ENCODE peak calls at places on chromosomes 4 and X, in four cellular contexts. C is GM12892, S is GM12891, E is esophagus muscularis mucosa. A is an unnamed sample.

GRCh38 chr4:176538217-176538925 is 218.6 kb downstream of the SPCS3 start:
- DNase-seq in C (no peak), S (no peak), E (no peak), A (no peak)

GRCh38 chr4:2583517-2583916 is 47.1 kb downstream of the FAM193A start:
- DNase-seq in C (no peak), S (no peak), E (no peak), A (no peak)

GRCh38 chr4:172830295-172830764 is 338.3 kb upstream of the GALNT7 start:
- DNase-seq in C (no peak), S (no peak), E (no peak), A (no peak)

GRCh38 chr4:109411964-109412363 is 21.7 kb upstream of the SEC24B start:
- DNase-seq in C (no peak), S (no peak), E (no peak), A (no peak)

GRCh38 chr4:94410678-94411206 is 41.0 kb upstream of the PDLIM5 start:
- DNase-seq in C (no peak), S (no peak), E (no peak), A (no peak)

GRCh38 chrX:136525738-136526606 is 6.0 kb upstream of the VGLL1 start:
- DNase-seq in C (no peak), S (no peak), E (no peak), A (no peak)

GRCh38 chr4:184471872-184472539 is 2.3 kb downstream of the IRF2 start:
- DNase-seq in C (peak; percentile 23), S (no peak), E (no peak), A (no peak)

GRCh38 chr4:173057906-173058305 is 110.7 kb upstream of the GALNT7 start:
- DNase-seq in C (no peak), S (no peak), E (no peak), A (no peak)

GRCh38 chrX:103789004-103789403 is 12.4 kb downstream of the PLP1 start:
- DNase-seq in C (no peak), S (no peak), E (no peak), A (no peak)

GRCh38 chrX:115337735-115338134 is 48.2 kb downstream of the LUZP4 start:
- DNase-seq in C (no peak), S (no peak), E (no peak), A (no peak)

GRCh38 chrX:25646156-25646555 is 492.0 kb upstream of the MAGEB18 start:
- DNase-seq in C (no peak), S (no peak), E (no peak), A (no peak)

GRCh38 chr4:19944251-19944650 is 307.5 kb upstream of the SLIT2 start:
- DNase-seq in C (no peak), S (no peak), E (no peak), A (no peak)

GRCh38 chr4:158850800-158851644 is 82.2 kb downstream of the FNIP2 start:
- DNase-seq in C (no peak), S (no peak), E (no peak), A (no peak)

GRCh38 chr4:168751263-168752225 is 254.7 kb downstream of the PALLD start:
- DNase-seq in C (no peak), S (no peak), E (no peak), A (no peak)

GRCh38 chr4:159103406-159104131 is 690 bp downstream of the RAPGEF2 start:
- DNase-seq in C (peak; percentile 34), S (peak; percentile 28), E (no peak), A (peak; percentile 92)

GRCh38 chrX:46757593-46757992 is 1.3 kb downstream of the SLC9A7 start:
- DNase-seq in C (no peak), S (no peak), E (no peak), A (no peak)

GRCh38 chr4:64538219-64538618 is 129.0 kb upstream of the TECRL start:
- DNase-seq in C (no peak), S (no peak), E (no peak), A (no peak)

GRCh38 chrX:103063191-103063845 is 653 bp downstream of the BEX1 start:
- DNase-seq in C (no peak), S (no peak), E (no peak), A (no peak)

GRCh38 chr4:185774076-185774731 is 37.8 kb downstream of the SORBS2 start:
- DNase-seq in C (no peak), S (no peak), E (no peak), A (no peak)

GRCh38 chrX:125786306-125786705 is 379.8 kb downstream of the DCAF12L2 start:
- DNase-seq in C (no peak), S (no peak), E (no peak), A (no peak)

GRCh38 chr4:59848457-59848856 is 1351.7 kb upstream of the ADGRL3 start:
- DNase-seq in C (no peak), S (no peak), E (no peak), A (no peak)

GRCh38 chr4:156931267-156931666 is 40.3 kb downstream of the PDGFC start:
- DNase-seq in C (no peak), S (no peak), E (no peak), A (no peak)

GRCh38 chr4:145613546-145614234 is 5.5 kb upstream of the MMAA start:
- DNase-seq in C (no peak), S (no peak), E (no peak), A (no peak)

GRCh38 chr4:1080961-1081688 is 32.2 kb downstream of the RNF212 start:
- DNase-seq in C (no peak), S (no peak), E (no peak), A (no peak)

GRCh38 chrX:69603566-69604194 is 12.2 kb upstream of the EDA start:
- DNase-seq in C (no peak), S (no peak), E (no peak), A (no peak)

GRCh38 chr4:146661368-146661767 is 22.7 kb downstream of the POU4F2 start:
- DNase-seq in C (no peak), S (no peak), E (no peak), A (no peak)

GRCh38 chrX:53440101-53440500 is 5.9 kb upstream of the HSD17B10 start:
- DNase-seq in C (no peak), S (no peak), E (no peak), A (no peak)

GRCh38 chrX:39168609-39169008 is 367.4 kb downstream of the MID1IP1 start:
- DNase-seq in C (no peak), S (no peak), E (no peak), A (no peak)

GRCh38 chr4:187060551-187060950 is 336.9 kb upstream of the FAT1 start:
- DNase-seq in C (no peak), S (no peak), E (no peak), A (no peak)

GRCh38 chr4:88439161-88439760 is 17.7 kb upstream of the HERC5 start:
- DNase-seq in C (no peak), S (no peak), E (no peak), A (no peak)

GRCh38 chr4:121799208-121799823 is 1.8 kb upstream of the EXOSC9 start:
- DNase-seq in C (no peak), S (no peak), E (no peak), A (no peak)

GRCh38 chr4:181674315-181674714 is 568.9 kb upstream of the TENM3 start:
- DNase-seq in C (no peak), S (no peak), E (no peak), A (no peak)

GRCh38 chrX:118226060-118226428 is 109.4 kb upstream of the KLHL13 start:
- DNase-seq in C (no peak), S (no peak), E (no peak), A (no peak)

GRCh38 chr4:47809654-47810203 is 28.1 kb downstream of the CORIN start:
- DNase-seq in C (no peak), S (no peak), E (no peak), A (no peak)

GRCh38 chr4:153243464-153243863 is 39.2 kb downstream of the TRIM2 start:
- DNase-seq in C (no peak), S (no peak), E (no peak), A (no peak)

GRCh38 chr4:153246446-153247115 is 42.3 kb downstream of the TRIM2 start:
- DNase-seq in C (no peak), S (no peak), E (no peak), A (no peak)

GRCh38 chr4:153245775-153246174 is 41.5 kb downstream of the TRIM2 start:
- DNase-seq in C (no peak), S (no peak), E (no peak), A (no peak)

GRCh38 chr4:153242848-153243324 is 38.6 kb downstream of the TRIM2 start:
- DNase-seq in C (no peak), S (no peak), E (no peak), A (no peak)

DNA sequence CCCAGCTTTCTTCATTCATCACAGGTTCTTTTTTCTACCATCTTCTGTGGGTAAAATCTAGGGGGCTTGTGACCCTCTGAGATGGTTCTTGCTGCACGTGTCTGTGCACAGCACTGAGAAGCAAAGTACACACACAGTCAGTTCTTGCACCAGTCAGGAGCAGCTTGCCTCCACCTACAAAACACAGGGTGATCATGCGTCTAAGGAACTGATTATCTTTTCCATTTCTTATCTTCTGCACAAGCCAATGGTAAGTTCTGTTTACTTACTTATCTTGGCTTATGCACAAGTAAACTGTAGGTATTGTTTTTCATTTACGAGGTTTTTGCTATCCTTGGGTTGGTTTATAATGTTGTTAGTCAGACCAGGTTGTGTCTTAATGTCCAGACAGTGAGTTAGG is 40.7 kb downstream of the TRIM2 start:
- DNase-seq in C (no peak), S (no peak), E (no peak), A (no peak)
- TF ChIP-seq POLR2AphosphoS5 in C (no peak), S (no peak), E (no peak), A (no peak)

GRCh38 chrX:12496343-12496742 is 294.9 kb upstream of the PRPS2 start:
- DNase-seq in C (no peak), S (no peak), E (no peak), A (no peak)
- TF ChIP-seq POLR2AphosphoS5 in C (no peak), S (no peak), E (no peak), A (no peak)

DNA sequence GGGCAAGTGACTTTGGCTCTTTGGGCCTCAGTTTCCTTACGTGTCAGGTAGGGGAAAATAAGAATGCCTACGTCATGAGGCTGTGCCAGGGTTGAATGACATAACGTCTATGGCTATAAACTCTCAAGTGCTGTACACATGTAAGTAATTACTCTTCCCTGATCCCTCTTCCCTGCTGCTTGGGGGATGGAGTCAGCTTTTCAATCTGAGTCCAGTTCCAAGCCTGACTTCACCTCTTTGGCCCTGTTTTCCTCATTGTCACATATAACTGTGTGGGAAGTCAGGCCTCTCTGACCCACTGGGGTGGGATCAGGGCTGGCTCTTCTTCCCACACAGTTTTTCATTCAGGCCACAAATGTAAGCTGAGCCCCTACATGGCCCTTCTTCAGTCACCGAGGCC is 11.4 kb upstream of the CITED1 start:
- DNase-seq in C (no peak), S (no peak), E (no peak), A (no peak)
- TF ChIP-seq POLR2AphosphoS5 in C (no peak), S (no peak), E (no peak), A (no peak)

GRCh38 chr4:74931386-74931785 is 1.5 kb upstream of the PARM1 start:
- DNase-seq in C (no peak), S (no peak), E (no peak), A (no peak)

GRCh38 chr4:74934016-74934821 is 1.3 kb downstream of the PARM1 start:
- DNase-seq in C (peak; percentile 29), S (no peak), E (no peak), A (peak; percentile 82)

GRCh38 chr4:74933562-74934015 is 673 bp downstream of the PARM1 start:
- DNase-seq in C (peak; percentile 18), S (peak; percentile 5), E (no peak), A (peak; percentile 76)

GRCh38 chr4:74932010-74932409 is 906 bp upstream of the PARM1 start:
- DNase-seq in C (no peak), S (no peak), E (no peak), A (no peak)

GRCh38 chr4:74932832-74933561 is at the start of gene PARM1:
- DNase-seq in C (peak; percentile 61), S (peak; percentile 57), E (peak; percentile 96), A (peak; percentile 95)
- TF ChIP-seq POLR2AphosphoS5 in C (peak; percentile 38), S (no peak), E (peak; percentile 60), A (peak; percentile 81)

GRCh38 chrX:9466115-9466495 is 1.2 kb downstream of the TBL1X start:
- DNase-seq in C (peak; percentile 23), S (peak; percentile 13), E (no peak), A (peak; percentile 89)
- TF ChIP-seq POLR2AphosphoS5 in C (no peak), S (no peak), E (peak; percentile 43), A (peak; percentile 56)